ENCODE peak calls at places on chromosomes 1 and 21, in five cellular contexts. Q is HepG2, N is A549, F is endothelial cell of umbilical vein, E is NB4. R is an unnamed sample.

GRCh38 chr1:184753608-184754478 is 815 bp downstream of the EDEM3 start:
- DNase-seq in F (peak; percentile 81), N (no peak), E (peak; percentile 73), Q (peak; percentile 16), R (peak; percentile 64)

GRCh38 chr21:26719750-26720149 is 125.5 kb downstream of the ADAMTS1 start:
- DNase-seq in F (no peak), Q (no peak), N (no peak), E (no peak), R (no peak)

GRCh38 chr1:173420330-173420806 is 56.8 kb upstream of the PRDX6 start:
- DNase-seq in E (peak; percentile 75), F (peak; percentile 83), Q (peak; percentile 64), N (peak; percentile 31), R (peak; percentile 90)

GRCh38 chr1:229253170-229253974 is 17.5 kb upstream of the RAB4A start:
- DNase-seq in F (no peak), N (no peak), E (peak; percentile 69), Q (peak; percentile 75), R (no peak)

GRCh38 chr1:55926906-55927471 is 652.4 kb downstream of the PLPP3 start:
- DNase-seq in F (no peak), E (no peak), N (no peak), Q (no peak), R (no peak)

GRCh38 chr1:221564891-221565290 is 177.0 kb downstream of the DUSP10 start:
- DNase-seq in Q (no peak), E (no peak), N (no peak), F (no peak), R (no peak)

GRCh38 chr1:219988818-219989217 is 57.5 kb downstream of the EPRS1 start:
- DNase-seq in F (no peak), Q (no peak), N (no peak), E (no peak), R (no peak)

GRCh38 chr21:41979751-41980369 is 26.0 kb upstream of the C2CD2 start:
- DNase-seq in Q (no peak), E (no peak), N (no peak), F (no peak), R (no peak)

GRCh38 chr1:182181167-182181572 is 119.7 kb upstream of the ZNF648 start:
- DNase-seq in E (no peak), F (no peak), Q (no peak), N (no peak), R (no peak)

GRCh38 chr1:64263335-64263734 is 59.9 kb downstream of the UBE2U start:
- DNase-seq in Q (no peak), N (no peak), F (peak; percentile 36), E (no peak), R (no peak)

GRCh38 chr1:214402583-214403216 is 121.7 kb downstream of the SMYD2 start:
- DNase-seq in F (peak; percentile 81), Q (no peak), E (no peak), N (no peak), R (no peak)

GRCh38 chr1:18953656-18954259 is 2.7 kb downstream of the IFFO2 start:
- DNase-seq in Q (no peak), N (no peak), F (no peak), E (no peak), R (no peak)

GRCh38 chr1:178102218-178102617 is 8.3 kb downstream of the RASAL2 start:
- DNase-seq in Q (peak; percentile 44), E (no peak), F (no peak), N (no peak), R (no peak)

GRCh38 chr1:116765962-116766361 is 11.7 kb downstream of the CD2 start:
- DNase-seq in E (no peak), F (no peak), N (no peak), Q (no peak), R (no peak)

GRCh38 chr1:89125571-89126233 is at the start of gene GBP2:
- DNase-seq in E (peak; percentile 84), N (peak; percentile 10), F (peak; percentile 85), Q (peak; percentile 66), R (peak; percentile 27)

GRCh38 chr1:199007423-199007822 is 368.6 kb downstream of the PTPRC start:
- DNase-seq in N (no peak), Q (no peak), E (peak; percentile 98), F (no peak), R (no peak)

GRCh38 chr1:227887697-227888403 is 59.9 kb downstream of the WNT9A start:
- DNase-seq in F (peak; percentile 40), N (no peak), Q (no peak), E (no peak), R (no peak)

GRCh38 chr1:20658166-20658915 is 2.8 kb downstream of the DDOST start:
- DNase-seq in E (no peak), F (no peak), N (no peak), Q (no peak), R (no peak)

GRCh38 chr1:22488319-22488718 is 36.7 kb downstream of the ZBTB40 start:
- DNase-seq in E (no peak), Q (no peak), F (peak; percentile 79), N (no peak), R (no peak)

GRCh38 chr1:59596432-59596831 is 218.3 kb upstream of the HOOK1 start:
- DNase-seq in E (no peak), Q (no peak), N (no peak), F (peak; percentile 98), R (no peak)

GRCh38 chr21:29423051-29423450 is 124.3 kb downstream of the BACH1 start:
- DNase-seq in N (no peak), F (no peak), E (peak; percentile 19), Q (no peak), R (no peak)

GRCh38 chr1:226541631-226542622 is 6.6 kb upstream of the STUM start:
- DNase-seq in Q (no peak), N (no peak), F (peak; percentile 13), E (no peak), R (no peak)

GRCh38 chr1:163885510-163885909 is 563.8 kb downstream of the NUF2 start:
- DNase-seq in F (no peak), N (no peak), E (no peak), Q (no peak), R (no peak)

GRCh38 chr1:101365186-101365585 is 128.4 kb downstream of the S1PR1 start:
- DNase-seq in E (no peak), Q (no peak), N (no peak), F (no peak), R (no peak)
- TF ChIP-seq MYC in E (no peak), Q (no peak), N (no peak), F (no peak), R (no peak)

GRCh38 chr21:35095859-35096291 is 46.8 kb upstream of the RUNX1 start:
- DNase-seq in E (no peak), N (no peak), F (no peak), Q (no peak), R (no peak)
- TF ChIP-seq MYC in E (no peak), N (no peak), F (no peak), Q (no peak), R (no peak)

GRCh38 chr1:202658766-202659165 is 51.5 kb downstream of the SYT2 start:
- DNase-seq in N (no peak), Q (no peak), F (no peak), E (no peak), R (no peak)

GRCh38 chr1:202661136-202661845 is 49.0 kb downstream of the SYT2 start:
- DNase-seq in F (no peak), N (peak; percentile 53), E (no peak), Q (no peak), R (no peak)

GRCh38 chr1:202659974-202660373 is 50.3 kb downstream of the SYT2 start:
- DNase-seq in E (peak; percentile 51), Q (no peak), N (no peak), F (no peak), R (peak; percentile 25)

GRCh38 chr1:202658251-202658650 is 52.0 kb downstream of the SYT2 start:
- DNase-seq in N (no peak), Q (no peak), E (no peak), F (no peak), R (no peak)

DNA sequence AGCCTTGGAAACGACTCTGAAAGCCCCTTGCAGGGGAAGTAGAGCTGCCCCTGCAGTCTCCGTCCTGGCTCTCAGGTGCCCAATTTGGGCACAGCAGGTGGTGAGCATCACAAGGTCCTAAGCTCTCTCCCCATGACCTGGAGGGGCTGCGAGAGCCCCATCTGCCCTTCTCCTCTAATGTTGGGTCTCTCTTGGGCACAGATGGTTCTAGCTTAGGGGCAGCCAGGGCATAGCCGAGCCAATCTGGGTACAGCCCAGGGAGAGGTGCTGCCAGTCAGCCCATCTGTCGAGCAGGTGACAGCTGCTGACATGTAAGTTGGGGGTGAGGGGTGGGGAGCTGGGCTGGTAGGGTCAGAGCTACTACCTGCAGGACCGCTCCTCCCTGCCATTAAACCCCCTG is 50.7 kb downstream of the SYT2 start:
- DNase-seq in E (no peak), F (no peak), Q (no peak), N (no peak), R (no peak)
- TF ChIP-seq MYC in E (no peak), F (no peak), Q (no peak), N (no peak), R (no peak)

DNA sequence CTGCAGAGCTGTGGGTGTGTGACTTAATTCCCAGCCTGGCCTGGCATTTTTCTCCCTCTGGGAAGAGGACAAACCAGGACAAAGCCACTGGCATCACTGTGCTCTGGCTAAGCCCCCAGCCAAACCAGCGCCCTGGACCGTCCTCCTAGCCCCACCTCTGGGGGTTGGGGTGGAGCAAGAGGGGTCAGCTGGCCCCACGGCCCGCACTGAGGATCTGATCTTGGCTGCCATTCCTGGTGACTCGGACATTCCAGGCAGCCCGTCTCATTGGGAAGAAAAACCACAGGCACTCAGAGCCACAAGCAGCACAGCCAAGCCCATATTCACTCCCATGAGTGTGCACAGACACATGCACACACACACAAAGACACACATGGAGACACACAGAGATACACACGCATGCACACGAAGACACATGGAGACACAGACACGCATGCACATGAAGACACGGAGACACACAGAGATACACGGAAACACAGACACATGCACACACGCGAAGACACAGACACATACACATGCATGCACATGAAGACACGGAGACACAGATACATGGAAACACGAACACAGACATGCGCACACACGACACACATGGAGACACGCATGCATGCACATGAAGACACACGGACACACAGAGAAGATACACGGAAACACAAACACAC is 2.3 kb upstream of the MXRA8 start:
- DNase-seq in Q (peak; percentile 68), N (no peak), E (no peak), F (no peak), R (no peak)
- TF ChIP-seq MYC in Q (no peak), N (no peak), E (no peak), F (no peak), R (no peak)

DNA sequence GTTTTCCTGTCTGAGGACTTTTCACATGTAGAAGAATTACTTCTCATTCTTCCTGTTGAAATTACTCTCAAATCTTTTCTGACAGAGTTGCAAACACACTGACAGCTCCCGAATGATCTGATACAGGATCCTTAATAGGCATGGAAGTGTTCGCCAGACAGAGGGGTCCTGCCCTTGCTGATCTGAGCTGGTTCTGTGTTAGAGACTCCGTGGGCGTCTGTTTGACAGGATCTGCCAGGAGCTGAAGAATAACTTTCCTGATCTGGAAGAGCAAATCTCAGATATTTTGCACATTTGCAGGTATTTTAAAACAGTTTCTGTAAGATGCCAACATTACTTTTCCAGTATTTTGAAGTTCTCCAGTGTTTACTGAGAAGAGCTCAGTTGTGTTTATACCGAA is 202.3 kb downstream of the DYRK1A start:
- DNase-seq in Q (no peak), E (no peak), F (no peak), N (no peak), R (no peak)
- TF ChIP-seq MYC in Q (no peak), E (no peak), F (no peak), N (no peak), R (no peak)

R was measured in K562.